ENCODE peak calls at places on chromosome 9, in eight cellular contexts. I is HCT116, M is hepatocyte, O is SK-N-SH, Y is neuronal stem cell, H is neural progenitor cell, A is GM23338, V is PC-3. N is an unnamed sample.

GRCh38 chr9:1959347-1959746 is 55.8 kb upstream of the SMARCA2 start:
- DNase-seq in Y (no peak), O (no peak), V (no peak), A (peak; percentile 22), I (no peak), M (no peak), H (peak; percentile 17), N (no peak)

GRCh38 chr9:121440265-121440664 is 59.4 kb downstream of the GGTA1 start:
- DNase-seq in Y (no peak), O (peak; percentile 33), M (peak; percentile 44), I (peak; percentile 7), A (peak; percentile 49), H (peak; percentile 28), V (peak; percentile 56), N (no peak)

GRCh38 chr9:127977877-127978647 is 2.7 kb downstream of the EEIG1 start:
- DNase-seq in V (peak; percentile 36), H (peak; percentile 78), O (no peak), A (peak; percentile 74), M (no peak), I (no peak), Y (no peak), N (peak; percentile 31)

GRCh38 chr9:23160952-23161469 is 665.0 kb downstream of the ELAVL2 start:
- DNase-seq in H (no peak), O (no peak), M (no peak), A (no peak), Y (no peak), V (no peak), I (no peak), N (no peak)

GRCh38 chr9:107280543-107280942 is 2.5 kb upstream of the RAD23B start:
- DNase-seq in A (peak; percentile 26), O (no peak), H (no peak), M (no peak), V (peak; percentile 81), Y (no peak), I (peak; percentile 37), N (no peak)

GRCh38 chr9:112550531-112550930 is 63.9 kb downstream of the KIAA1958 start:
- DNase-seq in V (no peak), O (no peak), A (peak; percentile 66), Y (no peak), M (peak; percentile 20), H (no peak), I (no peak), N (no peak)

GRCh38 chr9:12718482-12719026 is 25.4 kb downstream of the TYRP1 start:
- DNase-seq in O (no peak), I (no peak), M (peak; percentile 33), V (peak; percentile 23), H (peak; percentile 82), Y (peak; percentile 59), A (peak; percentile 87), N (peak; percentile 56)

GRCh38 chr9:95206143-95206542 is 111.4 kb downstream of the FANCC start:
- DNase-seq in V (no peak), O (peak; percentile 55), Y (no peak), I (no peak), M (no peak), H (no peak), A (no peak), N (no peak)

GRCh38 chr9:37424686-37425297 is 2.3 kb downstream of the GRHPR start:
- DNase-seq in I (no peak), Y (no peak), O (no peak), M (no peak), A (no peak), H (no peak), V (no peak), N (no peak)

GRCh38 chr9:98771209-98771874 is 25.0 kb downstream of the ANKS6 start:
- DNase-seq in A (no peak), Y (no peak), H (no peak), M (no peak), O (no peak), V (no peak), I (no peak), N (no peak)

GRCh38 chr9:82273121-82273520 is 284.5 kb downstream of the SPATA31D1 start:
- DNase-seq in V (peak; percentile 42), O (no peak), I (no peak), H (no peak), M (no peak), A (no peak), Y (no peak), N (no peak)

GRCh38 chr9:127405344-127406125 is 8.6 kb downstream of the SLC2A8 start:
- DNase-seq in I (no peak), H (no peak), M (no peak), O (no peak), A (no peak), V (no peak), Y (no peak), N (no peak)

GRCh38 chr9:81632599-81632998 is 56.7 kb downstream of the TLE1 start:
- DNase-seq in O (no peak), A (no peak), H (no peak), Y (no peak), M (no peak), I (no peak), V (peak; percentile 7), N (no peak)

GRCh38 chr9:136330406-136330990 is 3.2 kb downstream of the GPSM1 start:
- DNase-seq in A (no peak), M (no peak), V (no peak), Y (no peak), O (no peak), I (no peak), H (no peak), N (no peak)

DNA sequence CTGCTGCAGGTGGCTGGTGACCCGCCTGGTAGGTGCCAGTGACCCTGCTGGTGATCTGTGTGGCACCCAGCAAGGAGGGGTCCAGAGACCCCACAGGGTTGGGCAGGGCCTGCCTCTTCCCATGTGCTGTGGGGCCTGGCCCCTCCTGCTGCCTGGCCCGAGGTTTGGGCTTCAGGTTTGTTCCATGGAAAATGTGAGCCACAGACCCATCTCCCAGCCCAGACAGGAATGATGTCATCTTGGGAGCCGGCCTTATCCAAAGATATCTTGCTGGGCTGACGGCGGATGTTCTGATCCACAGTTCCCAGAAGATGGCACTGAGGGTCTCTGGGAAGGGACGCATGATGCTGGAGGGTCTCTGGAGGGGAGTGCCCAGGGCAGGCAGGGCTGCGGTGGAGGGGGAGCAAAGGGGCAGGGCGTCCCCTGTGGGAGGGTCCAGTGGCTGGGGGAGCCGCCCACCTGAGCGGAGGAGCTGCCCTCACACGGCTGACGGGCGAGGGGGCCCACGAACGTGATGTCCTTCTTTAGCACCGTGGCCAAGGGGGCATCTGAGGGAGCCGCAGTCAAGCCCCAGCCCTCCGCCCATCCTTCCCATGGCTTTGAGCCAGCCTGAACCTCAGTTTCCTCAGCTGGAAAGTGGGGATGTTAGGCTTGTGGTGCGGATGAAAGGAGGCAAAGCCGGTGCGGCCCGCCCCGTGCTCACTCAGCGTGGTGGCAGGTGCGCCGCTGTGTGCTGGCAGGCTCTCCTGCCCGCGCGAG is 68.1 kb downstream of the COL5A1 start:
- DNase-seq in H (no peak), V (no peak), I (no peak), Y (no peak), A (no peak), O (peak; percentile 55), M (peak; percentile 73), N (no peak)
- H2AFZ ChIP-seq in H (no peak overlapping the region), V (no peak overlapping the region), I (no peak overlapping the region), Y (no peak overlapping the region), A (no peak overlapping the region), O (no peak overlapping the region), M (no peak overlapping the region), N (no peak overlapping the region)

DNA sequence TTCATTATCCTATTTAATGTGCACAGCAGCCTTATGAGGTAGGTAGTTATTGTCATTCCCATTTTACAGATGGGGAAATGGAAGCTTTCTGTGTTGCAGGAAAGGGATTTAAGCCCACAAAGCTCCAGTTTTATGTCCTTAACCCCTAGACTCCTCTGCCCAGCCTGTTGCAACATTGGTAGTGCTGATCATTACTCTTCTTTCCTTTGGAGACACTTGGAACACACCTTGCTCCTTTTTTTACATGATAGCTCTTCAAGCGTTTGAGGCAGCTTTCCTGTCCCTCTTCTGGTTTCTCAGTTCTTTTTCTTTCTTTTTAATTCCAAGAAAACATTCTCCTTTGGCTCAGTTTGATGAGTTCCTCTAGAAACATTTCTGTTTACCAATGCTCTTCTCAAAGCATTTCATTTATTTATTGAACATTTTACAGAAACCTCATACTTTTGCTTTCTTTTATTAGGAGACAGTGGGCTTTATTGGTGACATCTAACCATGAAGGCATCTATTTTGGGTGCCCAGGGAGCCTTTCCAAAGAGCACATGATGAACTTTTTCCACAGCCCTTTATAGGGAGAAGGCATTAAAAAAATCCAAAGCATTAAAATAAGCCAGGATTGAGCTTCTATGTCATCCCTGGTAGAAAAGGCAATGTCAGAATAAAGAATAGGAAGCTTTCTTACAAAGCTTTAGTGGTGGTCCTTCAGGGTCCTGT is 218.0 kb downstream of the TMEM38B start:
- DNase-seq in A (no peak), V (no peak), O (no peak), H (no peak), M (no peak), I (no peak), Y (no peak), N (no peak)
- H2AFZ ChIP-seq in A (no peak overlapping the region), V (no peak overlapping the region), O (no peak overlapping the region), H (peak overlapping the region; percentile 45), M (no peak overlapping the region), I (no peak overlapping the region), Y (no peak overlapping the region), N (no peak overlapping the region)

DNA sequence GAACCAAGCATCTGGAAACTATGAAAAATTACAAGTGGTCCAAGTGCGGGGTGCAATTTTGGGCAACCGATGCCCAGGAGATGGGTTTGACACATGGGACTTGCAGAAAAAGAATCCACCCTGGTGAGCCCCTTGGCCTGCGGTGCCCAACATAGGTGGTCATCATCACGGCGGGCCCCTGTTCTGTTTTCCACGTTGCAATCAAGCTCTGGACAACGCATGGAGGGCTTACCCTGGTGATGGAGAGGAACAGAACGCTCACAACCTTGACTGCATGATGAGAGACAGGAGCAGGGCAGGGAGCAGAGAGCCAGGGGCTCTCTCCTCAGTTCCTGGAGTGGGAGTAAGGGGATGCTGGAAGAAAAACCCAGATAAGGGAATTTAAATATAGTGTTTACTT is 172.0 kb downstream of the GADD45G start:
- DNase-seq in Y (no peak), V (no peak), I (no peak), A (no peak), M (no peak), H (no peak), O (no peak), N (no peak)
- H2AFZ ChIP-seq in Y (no peak overlapping the region), V (no peak overlapping the region), I (no peak overlapping the region), A (no peak overlapping the region), M (no peak overlapping the region), H (no peak overlapping the region), O (no peak overlapping the region), N (no peak overlapping the region)

DNA sequence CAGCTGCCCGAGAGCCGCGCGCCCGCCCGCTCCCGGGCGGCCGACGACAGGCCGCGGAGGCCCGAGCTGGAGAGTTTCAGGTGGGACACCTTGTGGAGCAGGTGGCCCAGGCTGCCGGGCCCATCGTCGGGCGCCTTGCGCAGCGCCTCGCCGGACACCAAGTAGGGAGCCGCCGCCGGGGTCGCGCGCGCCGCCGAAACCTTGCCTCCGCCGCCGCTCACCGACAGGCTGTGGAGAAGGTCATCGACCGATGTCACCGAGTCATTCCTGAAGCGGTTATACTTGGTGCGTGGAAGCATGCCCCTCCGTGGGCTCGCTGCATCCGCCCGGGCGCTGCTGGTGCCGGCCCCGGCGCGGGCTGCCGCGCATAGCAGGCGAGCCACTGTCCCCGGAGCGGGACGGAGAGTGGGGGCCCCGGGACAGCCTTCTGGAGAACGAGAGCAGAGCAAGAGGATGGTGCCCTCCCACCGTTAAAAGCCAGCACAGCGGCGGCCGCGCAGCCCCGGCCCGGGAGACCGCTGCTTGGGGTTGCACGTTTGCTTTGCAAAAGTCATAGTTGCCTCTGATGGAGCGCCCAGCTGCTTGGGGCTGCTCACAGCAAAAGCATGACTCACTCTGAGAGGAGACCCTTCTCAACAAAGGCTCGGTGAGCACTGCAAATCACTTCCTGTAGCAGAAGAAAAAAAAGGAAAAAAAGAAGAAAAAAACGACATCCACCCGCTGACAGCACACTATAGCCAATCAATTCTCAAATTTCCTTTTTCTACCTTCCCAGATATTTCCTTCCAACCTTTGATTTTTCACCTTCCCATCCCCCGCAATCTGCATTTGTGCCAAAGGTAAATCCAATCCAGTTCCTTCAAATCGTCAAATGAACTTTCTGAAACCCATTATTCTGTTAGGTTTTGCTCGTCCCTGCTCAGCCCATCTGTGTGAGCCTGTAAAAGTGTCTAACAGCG is at the start of gene SHC3:
- DNase-seq in O (peak; percentile 70), I (no peak), H (peak; percentile 62), A (peak; percentile 67), V (no peak), M (peak; percentile 23), Y (peak; percentile 41), N (no peak)
- H2AFZ ChIP-seq in O (peak within 1 kb of the TSS; percentile 47), I (peak within 1 kb of the TSS; percentile 72), H (peak within 1 kb of the TSS; percentile 70), A (peak within 1 kb of the TSS; percentile 87), V (peak within 1 kb of the TSS; percentile 95), M (peak within 1 kb of the TSS; percentile 44), Y (peak within 1 kb of the TSS; percentile 71), N (peak within 1 kb of the TSS; percentile 25)